ENCODE peak calls at places on chromosome 15, in four cellular contexts. R is stimulated activated CD4-positive, alpha-beta T cell treated with anti-CD3 and anti-CD28 coated beads, Interleukin-2, amount 100 ng/mL, for 24 hours; J is A549; H is activated CD4-positive, alpha-beta T cell treated with anti-CD3 and anti-CD28 coated beads, Interleukin-2, amount 50 U/mL, for 1 hour. W is an unnamed sample.
A peak's percentile ranks its signal among the peaks of the same experiment; 100 is the strongest.

GRCh38 chr15:89333011-89333860 is 1.4 kb downstream of the POLG start:
- DNase-seq in H (no peak), R (no peak), J (no peak), W (peak; percentile 44)

GRCh38 chr15:29690765-29691475 is 131.3 kb downstream of the TJP1 start:
- DNase-seq in R (no peak), J (no peak), H (no peak), W (no peak)

GRCh38 chr15:79339588-79340314 is 28.8 kb downstream of the TMED3 start:
- DNase-seq in J (peak; percentile 47), H (no peak), R (no peak), W (peak; percentile 78)

GRCh38 chr15:41499109-41499851 is 5.6 kb downstream of the ITPKA start:
- DNase-seq in R (no peak), H (no peak), J (no peak), W (no peak)

GRCh38 chr15:55774113-55774970 is 31.4 kb upstream of the PRTG start:
- DNase-seq in J (peak; percentile 64), R (peak; percentile 45), H (peak; percentile 16), W (peak; percentile 86)

GRCh38 chr15:91227062-91227461 is 127.0 kb downstream of the SV2B start:
- DNase-seq in R (no peak), J (no peak), H (no peak), W (no peak)

GRCh38 chr15:64029111-64029510 is 17.2 kb downstream of the DAPK2 start:
- DNase-seq in H (no peak), R (no peak), J (no peak), W (no peak)

GRCh38 chr15:57544840-57545239 is 46.9 kb upstream of the MYZAP start:
- DNase-seq in H (no peak), J (no peak), R (no peak), W (no peak)

GRCh38 chr15:95247068-95247984 is 1016.0 kb downstream of the MCTP2 start:
- DNase-seq in R (no peak), H (no peak), J (peak; percentile 96), W (no peak)

GRCh38 chr15:60590935-60591490 is 112.1 kb upstream of the ICE2 start:
- DNase-seq in J (peak; percentile 34), R (peak; percentile 63), H (peak; percentile 45), W (peak; percentile 82)

GRCh38 chr15:69924531-69924930 is 173.2 kb downstream of the TLE3 start:
- DNase-seq in H (no peak), R (no peak), J (no peak), W (no peak)

GRCh38 chr15:89654847-89655805 is at the start of gene KIF7:
- DNase-seq in H (no peak), R (no peak), J (peak; percentile 60), W (peak; percentile 83)